ENCODE peak calls at places on chromosomes 2 and 18, in nine cellular contexts. Q is foreskin fibroblast, J is CD14-positive monocyte, Y is DND-41, O is epithelial cell of esophagus, P is HFFc6, R is progenitor cell of endocrine pancreas, F is GM12865, V is ovary. U is an unnamed sample.

GRCh38 chr2:200310545-200310971 is 4.1 kb downstream of the SPATS2L start:
- DNase-seq in P (peak), F (no peak), Y (no peak), J (no peak), Q (peak), R (no peak), O (peak), V (no peak), U (no peak)

GRCh38 chr2:239710953-239711861 is 310.4 kb upstream of the HDAC4 start:
- DNase-seq in Y (no peak), V (no peak), R (no peak), P (no peak), F (no peak), J (peak), O (no peak), Q (no peak), U (no peak)

GRCh38 chr2:150127995-150128394 is 359.5 kb downstream of the RND3 start:
- DNase-seq in R (no peak), O (peak), F (no peak), P (peak), Y (no peak), J (no peak), V (no peak), Q (peak), U (no peak)

GRCh38 chr18:41038071-41038470 is 917.0 kb upstream of the PIK3C3 start:
- DNase-seq in Y (no peak), Q (no peak), J (no peak), P (no peak), V (no peak), R (no peak), O (peak), F (no peak), U (no peak)

GRCh38 chr2:220948579-220948978 is 623.5 kb downstream of the EPHA4 start:
- DNase-seq in V (no peak), F (no peak), O (no peak), Q (no peak), P (no peak), J (no peak), R (no peak), Y (no peak), U (no peak)

GRCh38 chr2:82795446-82795845 is 1663.6 kb downstream of the SUCLG1 start:
- DNase-seq in Y (no peak), F (no peak), V (no peak), O (peak), Q (peak), P (peak), R (no peak), J (no peak), U (no peak)

GRCh38 chr2:216792222-216793001 is 67.5 kb downstream of the TNP1 start:
- DNase-seq in V (peak), O (peak), P (peak), Q (peak), J (no peak), F (no peak), Y (no peak), R (no peak), U (no peak)

GRCh38 chr2:237144516-237144915 is 58.8 kb downstream of the COPS8 start:
- DNase-seq in V (no peak), O (no peak), Q (no peak), P (no peak), R (no peak), J (no peak), F (no peak), Y (no peak), U (no peak)

GRCh38 chr2:30155889-30156658 is 9.3 kb downstream of the YPEL5 start:
- DNase-seq in F (no peak), Q (no peak), J (no peak), P (no peak), Y (no peak), V (no peak), O (no peak), R (no peak), U (no peak)

GRCh38 chr2:85697096-85697495 is 2.9 kb downstream of the GNLY start:
- DNase-seq in Y (no peak), R (no peak), O (no peak), Q (no peak), P (no peak), F (no peak), J (no peak), V (no peak), U (no peak)

GRCh38 chr2:43224571-43225092 is 1.8 kb downstream of the ZFP36L2 start:
- DNase-seq in O (peak), Q (no peak), R (no peak), V (no peak), J (no peak), P (no peak), Y (peak), F (peak), U (peak)

GRCh38 chr2:101473911-101474751 is 781 bp downstream of the RFX8 start:
- DNase-seq in J (peak), O (peak), P (peak), Q (peak), R (peak), V (peak), Y (peak), F (no peak), U (peak)

GRCh38 chr2:142472382-142472781 is 341.6 kb upstream of the LRP1B start:
- DNase-seq in O (peak), Y (no peak), V (no peak), F (no peak), R (no peak), P (no peak), J (no peak), Q (no peak), U (no peak)

GRCh38 chr2:119212139-119212800 is 11.4 kb upstream of the STEAP3 start:
- DNase-seq in P (no peak), Q (no peak), V (peak), O (no peak), R (no peak), F (no peak), Y (no peak), J (no peak), U (no peak)

DNA sequence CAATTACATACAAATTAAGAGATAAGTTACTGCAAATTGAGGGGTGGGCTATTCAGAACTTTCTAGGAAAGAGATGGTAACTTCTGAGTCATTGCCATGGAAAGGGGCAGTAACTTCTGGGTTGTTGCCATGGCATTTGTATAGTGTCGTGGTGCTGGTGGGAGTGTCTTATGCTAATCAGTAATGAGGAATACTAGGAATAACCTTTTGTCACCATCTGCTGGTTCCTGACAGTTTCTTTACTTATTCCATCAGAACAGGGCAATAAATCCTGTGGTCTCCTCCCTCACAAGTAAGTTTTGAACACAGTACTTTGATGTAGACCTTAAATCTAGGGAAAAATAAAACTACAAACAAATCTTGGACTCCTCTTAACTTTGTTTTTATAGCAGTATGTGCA is 435.4 kb downstream of the BCL11A start:
- DNase-seq in F (peak), V (no peak), J (no peak), Q (no peak), P (no peak), R (no peak), O (no peak), Y (no peak), U (no peak)
- TF ChIP-seq CTCF in F (no peak), V (no peak), J (no peak), Q (no peak), P (no peak), R (no peak), O (no peak), Y (peak), U (no peak)

GRCh38 chr18:35662293-35663062 is 80.9 kb downstream of the GALNT1 start:
- DNase-seq in P (no peak), V (no peak), Y (no peak), O (no peak), R (no peak), F (peak), J (no peak), Q (no peak), U (no peak)
- TF ChIP-seq CTCF in P (no peak), V (no peak), Y (no peak), O (no peak), R (no peak), F (no peak), J (no peak), Q (no peak), U (no peak)

GRCh38 chr2:31386648-31387047 is 27.9 kb downstream of the XDH start:
- DNase-seq in Y (no peak), F (no peak), Q (no peak), O (peak), P (no peak), J (no peak), R (no peak), V (no peak), U (no peak)
- TF ChIP-seq CTCF in Y (peak), F (no peak), Q (no peak), O (no peak), P (peak), J (no peak), R (peak), V (no peak), U (no peak)

GRCh38 chr2:27149575-27150405 is 986 bp downstream of the TCF23 start:
- DNase-seq in O (no peak), R (no peak), F (no peak), J (no peak), Y (no peak), P (no peak), Q (no peak), V (peak), U (no peak)

GRCh38 chr2:27150639-27151230 is 1.9 kb downstream of the TCF23 start:
- DNase-seq in Y (no peak), Q (no peak), P (no peak), V (peak), O (no peak), R (no peak), F (no peak), J (no peak), U (no peak)

GRCh38 chr2:27152796-27153464 is 4.1 kb downstream of the TCF23 start:
- DNase-seq in P (peak), J (no peak), Y (no peak), F (no peak), O (peak), V (peak), Q (peak), R (no peak), U (peak)

GRCh38 chr2:27154481-27154880 is 5.7 kb downstream of the TCF23 start:
- DNase-seq in P (no peak), J (no peak), R (no peak), Q (no peak), V (peak), F (no peak), O (no peak), Y (no peak), U (no peak)

DNA sequence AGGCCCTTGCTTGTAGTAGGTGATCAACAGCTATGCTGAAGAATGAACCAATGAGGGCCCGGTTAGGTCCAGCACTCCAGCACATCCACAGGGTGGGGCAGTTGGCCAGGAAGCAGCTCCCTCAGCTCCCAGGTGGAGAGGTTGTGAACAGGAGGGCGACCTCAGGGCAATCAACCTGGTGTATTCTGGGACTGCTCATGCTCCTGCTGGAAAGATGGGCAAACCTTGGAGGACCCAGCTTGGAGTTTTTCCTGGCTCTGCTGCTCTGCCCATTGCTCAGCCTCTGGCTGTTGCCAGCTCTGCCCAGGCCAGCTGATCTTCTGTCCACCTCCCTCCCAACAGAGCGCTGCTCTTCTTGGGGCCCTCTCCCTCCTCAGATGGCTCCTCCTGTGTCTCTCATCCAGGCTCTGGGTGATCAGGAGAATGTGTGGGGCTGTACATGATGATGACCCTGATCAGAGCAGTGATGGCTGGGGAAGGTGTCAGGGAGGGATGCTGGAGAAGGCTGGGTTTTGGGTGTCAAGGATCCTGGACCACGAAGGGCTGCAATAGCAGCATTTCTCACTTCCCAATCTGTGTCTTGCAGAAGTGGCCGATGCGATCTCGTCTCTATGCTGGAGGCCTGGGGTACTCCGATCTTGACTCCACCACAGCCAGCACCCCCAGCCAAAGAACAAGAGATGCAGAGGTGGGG is 3.4 kb downstream of the TCF23 start:
- DNase-seq in V (peak), F (no peak), Y (no peak), J (no peak), R (no peak), Q (no peak), P (no peak), O (no peak), U (no peak)
- TF ChIP-seq CTCF in V (no peak), F (no peak), Y (no peak), J (no peak), R (no peak), Q (no peak), P (no peak), O (no peak), U (no peak)

GRCh38 chr2:41400057-41400665 is 647.7 kb upstream of the PKDCC start:
- DNase-seq in P (no peak), Q (no peak), Y (peak), R (no peak), F (peak), V (no peak), J (no peak), O (no peak), U (peak)
- TF ChIP-seq CTCF in P (peak), Q (peak), Y (peak), R (peak), F (peak), V (no peak), J (no peak), O (no peak), U (peak)

GRCh38 chr2:133292267-133292666 is 276.0 kb downstream of the NCKAP5 start:
- DNase-seq in J (no peak), Y (no peak), P (no peak), O (no peak), R (no peak), F (no peak), V (no peak), Q (no peak), U (no peak)
- TF ChIP-seq CTCF in J (no peak), Y (no peak), P (no peak), O (no peak), R (no peak), F (no peak), V (no peak), Q (no peak), U (no peak)

DNA sequence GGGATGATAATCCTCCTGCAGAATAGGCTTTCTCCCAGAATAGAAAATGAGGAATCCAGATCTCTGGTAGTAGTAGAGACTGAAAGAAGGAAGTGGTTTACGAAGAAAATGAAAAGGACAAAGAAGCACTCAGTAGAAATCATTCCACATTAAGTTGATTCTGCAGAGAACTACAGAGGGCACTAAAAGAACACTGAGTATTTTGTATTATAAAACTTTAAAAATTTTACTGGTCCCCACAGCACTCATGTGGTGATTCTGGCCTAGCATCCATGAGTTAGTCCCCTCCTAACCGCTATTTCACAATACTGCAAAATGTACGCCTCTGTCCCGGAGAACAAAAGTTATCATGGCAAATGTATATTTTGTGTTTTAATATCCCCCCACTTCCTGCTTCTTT is 42.9 kb upstream of the SLC35F5 start:
- DNase-seq in J (no peak), R (no peak), Y (no peak), O (no peak), V (no peak), Q (no peak), F (no peak), P (no peak), U (no peak)
- TF ChIP-seq CTCF in J (no peak), R (no peak), Y (no peak), O (no peak), V (no peak), Q (no peak), F (no peak), P (peak), U (no peak)

DNA sequence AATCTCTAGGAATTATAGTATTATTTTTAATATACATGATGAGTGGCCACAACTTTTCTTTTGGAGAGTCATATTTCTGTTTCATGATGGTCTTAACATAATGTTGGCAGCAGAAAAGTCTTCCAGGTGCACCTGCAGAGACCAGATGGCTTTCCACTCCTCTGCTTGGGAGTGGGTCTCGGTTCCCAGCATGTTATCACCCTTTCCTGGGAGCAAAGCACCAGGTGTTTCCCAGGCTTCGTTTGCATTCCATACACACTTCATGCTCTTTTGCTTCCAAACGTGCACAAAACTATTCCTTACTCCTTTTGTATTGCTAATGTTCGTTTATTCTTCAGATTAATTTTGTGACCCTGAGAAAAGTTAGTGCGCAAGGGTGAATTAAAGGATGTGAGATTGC is 305.2 kb downstream of the CDH2 start:
- DNase-seq in P (no peak), Y (no peak), R (no peak), F (no peak), Q (no peak), O (no peak), J (no peak), V (no peak), U (no peak)
- TF ChIP-seq CTCF in P (no peak), Y (no peak), R (no peak), F (no peak), Q (no peak), O (no peak), J (no peak), V (no peak), U (no peak)

DNA sequence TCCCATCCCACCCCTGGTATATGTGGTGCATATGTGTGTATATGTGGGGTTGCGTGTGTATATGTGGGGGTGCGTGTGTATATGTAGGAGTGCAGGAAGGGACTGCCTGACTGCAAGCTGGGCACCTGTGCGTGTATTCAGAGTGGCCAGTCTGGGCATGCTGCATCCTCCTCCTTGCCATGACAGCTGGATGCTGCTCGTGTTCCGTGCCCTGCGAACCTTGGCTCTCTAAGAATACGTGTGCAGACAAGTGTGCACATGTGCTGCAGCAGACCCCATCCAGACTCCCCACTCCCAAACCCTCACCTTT is 222.1 kb downstream of the CELF4 start:
- DNase-seq in J (no peak), Y (no peak), P (no peak), R (no peak), O (peak), F (no peak), Q (no peak), V (no peak), U (no peak)
- TF ChIP-seq CTCF in J (peak), Y (no peak), P (peak), R (no peak), O (no peak), F (no peak), Q (no peak), V (no peak), U (no peak)